ENCODE peak calls at places on chromosomes 5 and 9, in seven cellular contexts. X is EH, Y is GM13976, A is KBM-7, U is retina, I is T-helper 1 cell, K is NCI-H1092 treated with DMSO at 0.1 percent for 48 hours. R is an unnamed sample.

GRCh38 chr5:115842089-115842881 is 550 bp downstream of the AP3S1 start:
- DNase-seq in K (peak; percentile 61), U (peak; percentile 95), I (peak; percentile 25), A (no peak), X (peak; percentile 75), Y (no peak), R (no peak)

GRCh38 chr5:6222899-6223298 is 155.4 kb downstream of the MED10 start:
- DNase-seq in U (no peak), A (no peak), K (no peak), X (no peak), I (no peak), Y (no peak), R (no peak)

GRCh38 chr5:110865400-110866094 is 126.7 kb downstream of the SLC25A46 start:
- DNase-seq in I (peak; percentile 3), U (no peak), K (no peak), Y (peak; percentile 50), A (peak; percentile 71), X (peak; percentile 36), R (peak; percentile 55)

GRCh38 chr5:140363631-140364471 is 3.9 kb downstream of the SLC4A9 start:
- DNase-seq in I (no peak), U (no peak), X (no peak), A (no peak), K (no peak), Y (peak; percentile 19), R (no peak)

GRCh38 chr9:130869250-130869649 is 27.4 kb downstream of the QRFP start:
- DNase-seq in K (peak; percentile 25), I (no peak), U (no peak), A (no peak), X (peak; percentile 39), Y (no peak), R (peak; percentile 67)

GRCh38 chr9:116345817-116346216 is 192.2 kb downstream of the PAPPA start:
- DNase-seq in Y (no peak), K (no peak), U (no peak), I (no peak), X (no peak), A (no peak), R (no peak)

GRCh38 chr9:99593621-99594020 is 228.1 kb upstream of the NR4A3 start:
- DNase-seq in K (no peak), X (peak; percentile 6), Y (no peak), I (no peak), U (no peak), A (no peak), R (no peak)

GRCh38 chr9:2241461-2241874 is 226.3 kb downstream of the SMARCA2 start:
- DNase-seq in U (peak; percentile 98), A (no peak), K (no peak), Y (no peak), X (peak; percentile 79), I (no peak), R (peak; percentile 97)

GRCh38 chr9:4517274-4517673 is 27.0 kb downstream of the SLC1A1 start:
- DNase-seq in X (peak; percentile 39), Y (no peak), U (no peak), K (no peak), A (no peak), I (no peak), R (peak; percentile 56)

GRCh38 chr5:120499876-120500275 is 35.8 kb downstream of the PRR16 start:
- DNase-seq in Y (no peak), A (no peak), I (no peak), U (no peak), K (no peak), X (no peak), R (no peak)

GRCh38 chr9:88953401-88954029 is 37.8 kb upstream of the S1PR3 start:
- DNase-seq in X (peak; percentile 85), A (no peak), U (peak; percentile 34), Y (no peak), I (no peak), K (no peak), R (peak; percentile 69)

GRCh38 chr5:103036601-103037000 is 83.3 kb downstream of the GIN1 start:
- DNase-seq in X (no peak), Y (no peak), U (no peak), K (no peak), I (no peak), A (no peak), R (peak; percentile 17)

GRCh38 chr5:168747987-168748777 is 169.0 kb upstream of the PANK3 start:
- DNase-seq in X (no peak), I (peak; percentile 35), U (peak; percentile 71), K (no peak), Y (peak; percentile 74), A (peak; percentile 42), R (no peak)

GRCh38 chr5:65508978-65509377 is 27.3 kb upstream of the ADAMTS6 start:
- DNase-seq in K (no peak), A (no peak), Y (no peak), I (no peak), X (peak; percentile 3), U (no peak), R (peak; percentile 50)

GRCh38 chr9:134162926-134163373 is 1.4 kb downstream of the RNU6ATAC start:
- DNase-seq in X (no peak), K (no peak), A (no peak), I (no peak), U (no peak), Y (no peak), R (no peak)

GRCh38 chr5:116947691-116948528 is 373.3 kb upstream of the SEMA6A start:
- DNase-seq in U (no peak), X (no peak), K (peak; percentile 27), I (peak; percentile 53), A (peak; percentile 89), Y (peak; percentile 61), R (peak; percentile 11)

GRCh38 chr9:18190671-18191374 is 283.1 kb upstream of the ADAMTSL1 start:
- DNase-seq in Y (no peak), U (no peak), I (no peak), A (no peak), K (no peak), X (no peak), R (no peak)

GRCh38 chr5:3350781-3351180 is 244.9 kb upstream of the IRX1 start:
- DNase-seq in K (no peak), A (no peak), X (no peak), I (no peak), Y (no peak), U (no peak), R (no peak)

GRCh38 chr5:107457138-107457537 is 213.6 kb downstream of the EFNA5 start:
- DNase-seq in Y (no peak), X (no peak), U (no peak), I (no peak), A (no peak), K (no peak), R (no peak)

GRCh38 chr5:128174951-128175350 is 91.4 kb downstream of the SLC12A2 start:
- DNase-seq in K (no peak), U (no peak), A (no peak), I (no peak), X (peak; percentile 70), Y (no peak), R (peak; percentile 88)

GRCh38 chr5:36575367-36575781 is 31.0 kb upstream of the SLC1A3 start:
- DNase-seq in U (no peak), X (peak; percentile 19), Y (no peak), I (no peak), A (no peak), K (no peak), R (peak; percentile 55)

R was measured in iris pigment epithelial cell.